ENCODE peak calls at places on chromosomes 13 and 19, in nine cellular contexts. U, H, D, C, B, E, P, Z and G are unnamed samples.
A peak's percentile ranks its signal among the peaks of the same experiment; 100 is the strongest.

GRCh38 chr19:55226788-55227187 is 1.8 kb downstream of the TMEM86B start:
- DNase-seq in U (no peak), H (no peak), D (no peak), C (no peak), B (no peak), E (no peak), P (no peak), Z (no peak), G (no peak)

GRCh38 chr19:32814046-32814445 is 55.5 kb downstream of the SLC7A9 start:
- DNase-seq in U (no peak), H (no peak), D (no peak), C (no peak), B (no peak), E (peak; percentile 30), P (no peak), Z (no peak), G (no peak)

GRCh38 chr13:66635526-66635925 is 594.6 kb downstream of the PCDH9 start:
- DNase-seq in U (no peak), H (no peak), D (peak; percentile 62), C (peak; percentile 69), B (no peak), E (no peak), P (no peak), Z (no peak), G (no peak)

GRCh38 chr19:10290876-10291553 is 1.3 kb downstream of the ICAM5 start:
- DNase-seq in U (peak; percentile 47), H (no peak), D (peak; percentile 69), C (peak; percentile 56), B (no peak), E (peak; percentile 21), P (peak; percentile 66), Z (no peak), G (peak; percentile 76)

GRCh38 chr19:44912854-44913253 is 1.6 kb upstream of the APOC1 start:
- DNase-seq in U (no peak), H (no peak), D (no peak), C (no peak), B (peak; percentile 15), E (peak; percentile 89), P (no peak), Z (no peak), G (no peak)

GRCh38 chr19:41427647-41428480 is 690 bp upstream of the B3GNT8 start:
- DNase-seq in U (no peak), H (peak; percentile 58), D (no peak), C (no peak), B (peak; percentile 39), E (no peak), P (peak; percentile 38), Z (peak; percentile 24), G (peak; percentile 63)

GRCh38 chr19:55116232-55117062 is 990 bp downstream of the PPP1R12C start:
- DNase-seq in U (peak; percentile 40), H (peak; percentile 34), D (peak; percentile 33), C (peak; percentile 56), B (no peak), E (peak; percentile 65), P (peak; percentile 64), Z (peak; percentile 23), G (peak; percentile 63)

GRCh38 chr13:113374511-113375175 is 10.7 kb upstream of the GRTP1 start:
- DNase-seq in U (no peak), H (no peak), D (no peak), C (no peak), B (no peak), E (no peak), P (no peak), Z (no peak), G (no peak)

GRCh38 chr13:98490195-98490771 is 86.6 kb downstream of the STK24 start:
- DNase-seq in U (no peak), H (no peak), D (no peak), C (no peak), B (no peak), E (no peak), P (no peak), Z (no peak), G (no peak)

GRCh38 chr13:50990540-50991506 is 81.2 kb downstream of the RNASEH2B start:
- DNase-seq in U (no peak), H (peak; percentile 48), D (no peak), C (no peak), B (peak; percentile 8), E (no peak), P (no peak), Z (no peak), G (peak; percentile 44)

GRCh38 chr13:50598338-50598737 is 245.2 kb downstream of the DLEU7 start:
- DNase-seq in U (no peak), H (peak; percentile 20), D (no peak), C (no peak), B (no peak), E (no peak), P (no peak), Z (no peak), G (no peak)

GRCh38 chr19:28294395-28294794 is 918.6 kb downstream of the UQCRFS1 start:
- DNase-seq in U (no peak), H (no peak), D (no peak), C (no peak), B (no peak), E (no peak), P (no peak), Z (no peak), G (no peak)

GRCh38 chr13:38941353-38941945 is 49.2 kb downstream of the STOML3 start:
- DNase-seq in U (no peak), H (no peak), D (no peak), C (peak; percentile 27), B (no peak), E (no peak), P (no peak), Z (no peak), G (no peak)

GRCh38 chr13:111261326-111261725 is 59.1 kb upstream of the TEX29 start:
- DNase-seq in U (no peak), H (no peak), D (no peak), C (no peak), B (no peak), E (no peak), P (no peak), Z (no peak), G (no peak)

GRCh38 chr13:49693191-49693733 is 2.0 kb upstream of the EBPL start:
- DNase-seq in U (no peak), H (no peak), D (peak; percentile 12), C (peak; percentile 76), B (no peak), E (no peak), P (no peak), Z (no peak), G (no peak)

GRCh38 chr13:49356224-49356623 is 87.6 kb downstream of the CAB39L start:
- DNase-seq in U (no peak), H (no peak), D (no peak), C (peak; percentile 56), B (no peak), E (no peak), P (no peak), Z (no peak), G (no peak)

GRCh38 chr13:43026262-43026661 is 2.9 kb downstream of the DNAJC15 start:
- DNase-seq in U (no peak), H (no peak), D (no peak), C (no peak), B (no peak), E (no peak), P (no peak), Z (no peak), G (no peak)

GRCh38 chr13:62611343-62611742 is 1195.7 kb upstream of the PCDH20 start:
- DNase-seq in U (no peak), H (no peak), D (no peak), C (no peak), B (no peak), E (no peak), P (no peak), Z (no peak), G (no peak)

GRCh38 chr19:16258440-16258903 is 60.8 kb downstream of the AP1M1 start:
- DNase-seq in U (no peak), H (no peak), D (no peak), C (no peak), B (no peak), E (peak; percentile 25), P (no peak), Z (no peak), G (no peak)

GRCh38 chr19:3503036-3503572 is 2.6 kb upstream of the DOHH start:
- DNase-seq in U (no peak), H (no peak), D (no peak), C (peak; percentile 8), B (no peak), E (no peak), P (no peak), Z (no peak), G (no peak)

GRCh38 chr19:45766293-45766918 is 2.6 kb downstream of the SIX5 start:
- DNase-seq in U (no peak), H (no peak), D (no peak), C (no peak), B (no peak), E (no peak), P (no peak), Z (no peak), G (no peak)

GRCh38 chr19:35090160-35090794 is 25.3 kb upstream of the FXYD3 start:
- DNase-seq in U (peak; percentile 12), H (peak; percentile 41), D (peak; percentile 47), C (peak; percentile 75), B (peak; percentile 88), E (no peak), P (peak; percentile 58), Z (no peak), G (peak; percentile 93)

GRCh38 chr13:106205871-106206270 is 329.6 kb downstream of the EFNB2 start:
- DNase-seq in U (no peak), H (no peak), D (no peak), C (no peak), B (no peak), E (no peak), P (no peak), Z (no peak), G (peak; percentile 19)

GRCh38 chr19:44303976-44304568 is 753 bp downstream of the ZNF235 start:
- DNase-seq in U (no peak), H (peak; percentile 26), D (no peak), C (peak; percentile 26), B (no peak), E (no peak), P (no peak), Z (no peak), G (peak; percentile 17)

GRCh38 chr13:105341256-105341655 is 1194.2 kb downstream of the EFNB2 start:
- DNase-seq in U (no peak), H (no peak), D (no peak), C (no peak), B (no peak), E (no peak), P (no peak), Z (no peak), G (no peak)

GRCh38 chr19:12821761-12822160 is 12.6 kb downstream of the RTBDN start:
- DNase-seq in U (no peak), H (no peak), D (no peak), C (peak; percentile 63), B (no peak), E (no peak), P (no peak), Z (no peak), G (no peak)

GRCh38 chr13:60139272-60139671 is 24.5 kb downstream of the DIAPH3 start:
- DNase-seq in U (no peak), H (no peak), D (no peak), C (peak; percentile 32), B (no peak), E (no peak), P (no peak), Z (no peak), G (no peak)

GRCh38 chr13:111981006-111981405 is 85.9 kb upstream of the SOX1 start:
- DNase-seq in U (no peak), H (no peak), D (no peak), C (no peak), B (no peak), E (no peak), P (no peak), Z (no peak), G (no peak)

GRCh38 chr19:48842744-48843162 is 6.5 kb upstream of the HSD17B14 start:
- DNase-seq in U (no peak), H (peak; percentile 41), D (peak; percentile 36), C (peak; percentile 64), B (peak; percentile 83), E (no peak), P (peak; percentile 51), Z (no peak), G (peak; percentile 93)

GRCh38 chr19:10510301-10510802 is 6.9 kb downstream of the S1PR5 start:
- DNase-seq in U (peak; percentile 41), H (no peak), D (no peak), C (peak; percentile 50), B (no peak), E (no peak), P (peak; percentile 72), Z (peak; percentile 32), G (peak; percentile 86)

GRCh38 chr19:47723573-47723923 is 10.3 kb downstream of the EHD2 start:
- DNase-seq in U (no peak), H (peak; percentile 30), D (peak; percentile 38), C (peak; percentile 64), B (no peak), E (no peak), P (no peak), Z (no peak), G (no peak)